ENCODE peak calls at places on chromosomes 12 and 14, in six cellular contexts. B is AG04450; E is stimulated activated naive CD8-positive, alpha-beta T cell treated with anti-CD3 and anti-CD28 coated beads, Interleukin-15, amount 100 ng/mL, for 72 hours; J is amniotic stem cell; L is naive B cell; U is HFFc6. Q is an unnamed sample.

GRCh38 chr12:32921397-32921796 is 24.8 kb upstream of the PKP2 start:
- DNase-seq in B (no peak), E (no peak), J (no peak), L (no peak), U (no peak), Q (peak)

GRCh38 chr14:104698688-104699425 is 9.4 kb downstream of the INF2 start:
- DNase-seq in B (no peak), E (no peak), J (no peak), L (no peak), U (no peak), Q (no peak)

GRCh38 chr14:79363291-79363690 is 848.0 kb downstream of the DIO2 start:
- DNase-seq in B (no peak), E (no peak), J (no peak), L (no peak), U (no peak), Q (no peak)

GRCh38 chr12:104567832-104568490 is 111.2 kb downstream of the CHST11 start:
- DNase-seq in B (no peak), E (no peak), J (no peak), L (no peak), U (no peak), Q (no peak)

GRCh38 chr12:27462851-27463250 is 16.3 kb downstream of the SMCO2 start:
- DNase-seq in B (no peak), E (no peak), J (no peak), L (no peak), U (no peak), Q (no peak)

GRCh38 chr12:22321620-22322019 is 12.9 kb downstream of the ST8SIA1 start:
- DNase-seq in B (no peak), E (no peak), J (no peak), L (no peak), U (no peak), Q (no peak)

GRCh38 chr12:22443379-22444316 is 100.7 kb downstream of the C2CD5 start:
- DNase-seq in B (peak), E (peak), J (peak), L (peak), U (peak), Q (peak)

GRCh38 chr14:100871234-100872186 is 32.0 kb downstream of the RTL1 start:
- DNase-seq in B (no peak), E (no peak), J (no peak), L (no peak), U (peak), Q (no peak)

GRCh38 chr12:114678718-114679117 is 5.3 kb downstream of the TBX3 start:
- DNase-seq in B (no peak), E (no peak), J (no peak), L (no peak), U (no peak), Q (no peak)

GRCh38 chr14:35333797-35334743 is 41.9 kb downstream of the PSMA6 start:
- DNase-seq in B (no peak), E (peak), J (no peak), L (no peak), U (no peak), Q (no peak)

GRCh38 chr12:121786441-121786825 is 7.1 kb downstream of the RHOF start:
- DNase-seq in B (peak), E (no peak), J (peak), L (no peak), U (peak), Q (no peak)

GRCh38 chr12:2643736-2644135 is 151.0 kb upstream of the FKBP4 start:
- DNase-seq in B (no peak), E (no peak), J (no peak), L (no peak), U (no peak), Q (no peak)

GRCh38 chr14:71383510-71383909 is 476.3 kb downstream of the PCNX1 start:
- DNase-seq in B (no peak), E (no peak), J (no peak), L (no peak), U (no peak), Q (no peak)

GRCh38 chr12:82415402-82415801 is 57.1 kb downstream of the METTL25 start:
- DNase-seq in B (no peak), E (no peak), J (no peak), L (no peak), U (peak), Q (peak)

GRCh38 chr12:82203076-82203475 is 155.1 kb downstream of the CCDC59 start:
- DNase-seq in B (no peak), E (no peak), J (no peak), L (no peak), U (no peak), Q (peak)

GRCh38 chr14:21047378-21047781 is 5.2 kb downstream of the RNASE7 start:
- DNase-seq in B (no peak), E (no peak), J (no peak), L (no peak), U (peak), Q (no peak)

GRCh38 chr14:91249841-91250616 is 5.5 kb upstream of the GPR68 start:
- DNase-seq in B (no peak), E (peak), J (no peak), L (peak), U (peak), Q (no peak)

GRCh38 chr14:95526483-95527391 is 8.1 kb upstream of the GLRX5 start:
- DNase-seq in B (no peak), E (no peak), J (no peak), L (no peak), U (no peak), Q (no peak)

GRCh38 chr12:130196827-130197226 is 34.6 kb downstream of the FZD10 start:
- DNase-seq in B (no peak), E (no peak), J (no peak), L (no peak), U (no peak), Q (no peak)

GRCh38 chr12:128073937-128074336 is 193.0 kb upstream of the TMEM132C start:
- DNase-seq in B (no peak), E (no peak), J (no peak), L (no peak), U (no peak), Q (no peak)

GRCh38 chr14:77043177-77043983 is 14.9 kb upstream of the IRF2BPL start:
- DNase-seq in B (no peak), E (peak), J (no peak), L (no peak), U (peak), Q (no peak)

GRCh38 chr12:120101182-120101581 is 15.4 kb downstream of the RAB35 start:
- DNase-seq in B (no peak), E (no peak), J (no peak), L (no peak), U (no peak), Q (no peak)

GRCh38 chr14:106605548-106606448 is 1079.4 kb downstream of the TMEM121 start:
- DNase-seq in B (no peak), E (peak), J (no peak), L (peak), U (no peak), Q (no peak)

GRCh38 chr12:107679346-107679745 is 6.3 kb upstream of the PWP1 start:
- DNase-seq in B (no peak), E (no peak), J (no peak), L (no peak), U (no peak), Q (no peak)

GRCh38 chr12:49525942-49526341 is 12.9 kb upstream of the KCNH3 start:
- DNase-seq in B (no peak), E (no peak), J (no peak), L (no peak), U (no peak), Q (no peak)

GRCh38 chr12:92987846-92988621 is 58.9 kb upstream of the EEA1 start:
- DNase-seq in B (no peak), E (peak), J (no peak), L (peak), U (no peak), Q (no peak)

GRCh38 chr12:70994217-70994788 is 73.8 kb upstream of the PTPRR start:
- DNase-seq in B (no peak), E (no peak), J (no peak), L (no peak), U (no peak), Q (peak)

GRCh38 chr14:69054030-69054429 is 74.9 kb upstream of the ACTN1 start:
- DNase-seq in B (no peak), E (no peak), J (no peak), L (no peak), U (no peak), Q (no peak)

GRCh38 chr14:64732066-64732465 is 27.8 kb downstream of the PLEKHG3 start:
- DNase-seq in B (no peak), E (no peak), J (no peak), L (no peak), U (no peak), Q (no peak)

GRCh38 chr14:94407906-94408305 is 19.5 kb upstream of the SERPINA1 start:
- DNase-seq in B (no peak), E (no peak), J (no peak), L (no peak), U (no peak), Q (no peak)

GRCh38 chr14:58607571-58608317 is 30.0 kb upstream of the DACT1 start:
- DNase-seq in B (peak), E (no peak), J (peak), L (no peak), U (peak), Q (no peak)

GRCh38 chr14:54582334-54582733 is 15.4 kb downstream of the SAMD4A start:
- DNase-seq in B (no peak), E (no peak), J (no peak), L (no peak), U (no peak), Q (no peak)

GRCh38 chr12:103656291-103656690 is 69.2 kb downstream of the STAB2 start:
- DNase-seq in B (no peak), E (no peak), J (no peak), L (no peak), U (no peak), Q (no peak)

GRCh38 chr12:95838125-95838524 is 20.6 kb upstream of the SNRPF start:
- DNase-seq in B (no peak), E (no peak), J (no peak), L (no peak), U (peak), Q (no peak)

GRCh38 chr12:12689672-12690287 is 6.2 kb downstream of the GPR19 start:
- DNase-seq in B (no peak), E (no peak), J (no peak), L (no peak), U (no peak), Q (no peak)

GRCh38 chr12:121144416-121144914 is 11.8 kb downstream of the P2RX7 start:
- DNase-seq in B (no peak), E (peak), J (no peak), L (no peak), U (peak), Q (no peak)

GRCh38 chr12:6202331-6202730 is 2.1 kb downstream of the CD9 start:
- DNase-seq in B (no peak), E (no peak), J (no peak), L (no peak), U (no peak), Q (no peak)